ENCODE peak calls at places on chromosomes 5 and 9, in nine cellular contexts. L is H7, U is tibial artery, M is hepatocyte, H is ELF-1, T is HS-5, P is endothelial cell, D is iPS-NIHi11, X is mesendoderm. A is an unnamed sample.

GRCh38 chr5:137706841-137707240 is 29.0 kb downstream of the KLHL3 start:
- DNase-seq in L (no peak), U (no peak), M (no peak), H (no peak), T (peak), P (no peak), D (no peak), X (no peak), A (no peak)

GRCh38 chr9:91210318-91210717 is 151.4 kb downstream of the AUH start:
- DNase-seq in L (no peak), U (no peak), M (no peak), H (no peak), T (no peak), P (no peak), D (no peak), X (no peak), A (no peak)

GRCh38 chr9:108272350-108272899 is 583.4 kb downstream of the ACTL7B start:
- DNase-seq in L (peak), U (peak), M (peak), H (peak), T (no peak), P (peak), D (peak), X (peak), A (peak)

GRCh38 chr5:14915291-14915976 is 43.9 kb upstream of the ANKH start:
- DNase-seq in L (no peak), U (no peak), M (peak), H (no peak), T (no peak), P (no peak), D (no peak), X (no peak), A (peak)

GRCh38 chr5:179294891-179295777 is 50.1 kb downstream of the ADAMTS2 start:
- DNase-seq in L (no peak), U (peak), M (no peak), H (peak), T (no peak), P (no peak), D (no peak), X (no peak), A (no peak)

GRCh38 chr9:136665111-136665703 is 2.5 kb downstream of the EGFL7 start:
- DNase-seq in L (peak), U (no peak), M (peak), H (peak), T (no peak), P (no peak), D (peak), X (peak), A (peak)

GRCh38 chr5:6081727-6082210 is 296.6 kb downstream of the MED10 start:
- DNase-seq in L (no peak), U (no peak), M (no peak), H (no peak), T (no peak), P (no peak), D (no peak), X (no peak), A (no peak)

GRCh38 chr9:117587263-117587662 is 116.9 kb upstream of the TLR4 start:
- DNase-seq in L (no peak), U (no peak), M (no peak), H (no peak), T (no peak), P (no peak), D (no peak), X (no peak), A (no peak)

A was measured in left kidney.